ENCODE peak calls at places on chromosomes 16 and 17, in eight cellular contexts. C is small intestine, E is GM03348, R is hypothalamus, Y is AG04450, A is MCF 10A, O is anterior cingulate cortex, B is activated T-helper 1 cell treated with Interleukin-2 at 50 U/mL for 16 hours. J is an unnamed sample.
A peak's percentile ranks its signal among the peaks of the same experiment; 100 is the strongest.

GRCh38 chr16:5504028-5504758 is 406.6 kb upstream of the EEF2KMT start:
- DNase-seq in Y (no peak), C (no peak), O (no peak), R (peak; percentile 6), E (no peak), B (no peak), A (no peak), J (no peak)

GRCh38 chr17:80956321-80957190 is 35.1 kb upstream of the CHMP6 start:
- DNase-seq in R (no peak), B (no peak), A (no peak), O (no peak), Y (no peak), C (no peak), E (no peak), J (no peak)

GRCh38 chr16:48041861-48042435 is 113.8 kb downstream of the ABCC12 start:
- DNase-seq in R (no peak), O (no peak), E (no peak), B (no peak), C (no peak), Y (no peak), A (peak; percentile 4), J (no peak)

GRCh38 chr17:63533433-63534077 is 10.4 kb downstream of the KCNH6 start:
- DNase-seq in B (no peak), R (no peak), C (no peak), A (no peak), O (no peak), Y (no peak), E (no peak), J (no peak)

GRCh38 chr17:65783845-65784334 is 222.4 kb upstream of the AXIN2 start:
- DNase-seq in C (peak; percentile 90), A (peak; percentile 92), B (no peak), Y (peak; percentile 77), O (no peak), R (no peak), E (peak; percentile 45), J (no peak)

GRCh38 chr17:32298721-32299578 is 33.3 kb downstream of the RHBDL3 start:
- DNase-seq in O (no peak), C (no peak), Y (no peak), B (no peak), R (no peak), A (no peak), E (no peak), J (no peak)

GRCh38 chr17:82116246-82116645 is 18.2 kb upstream of the FASN start:
- DNase-seq in Y (no peak), B (no peak), O (no peak), E (no peak), R (no peak), C (no peak), A (no peak), J (no peak)

GRCh38 chr16:82396509-82396908 is 226.5 kb upstream of the MPHOSPH6 start:
- DNase-seq in E (no peak), O (no peak), Y (no peak), R (no peak), C (no peak), B (no peak), A (no peak), J (no peak)

GRCh38 chr16:68186877-68187276 is 49.0 kb downstream of the ESRP2 start:
- DNase-seq in A (no peak), Y (no peak), O (no peak), B (no peak), R (no peak), E (no peak), C (no peak), J (no peak)

GRCh38 chr17:58156839-58157803 is 8.9 kb downstream of the OR4D1 start:
- DNase-seq in Y (no peak), R (peak; percentile 28), O (no peak), A (no peak), E (peak; percentile 20), B (peak; percentile 20), C (no peak), J (peak; percentile 22)

GRCh38 chr17:83178533-83179201 is 99.3 kb downstream of the METRNL start:
- DNase-seq in R (no peak), O (no peak), Y (no peak), E (no peak), A (no peak), B (no peak), C (no peak), J (no peak)

GRCh38 chr17:69918164-69918563 is 156.9 kb upstream of the KCNJ16 start:
- DNase-seq in A (no peak), Y (no peak), C (no peak), R (no peak), B (no peak), O (no peak), E (no peak), J (no peak)

GRCh38 chr17:77681820-77682219 is 276.7 kb upstream of the TNRC6C start:
- DNase-seq in B (no peak), Y (no peak), R (peak; percentile 27), A (peak; percentile 47), O (no peak), E (no peak), C (no peak), J (no peak)

GRCh38 chr16:84308120-84308519 is 13.4 kb downstream of the WFDC1 start:
- DNase-seq in B (no peak), E (peak; percentile 52), O (peak; percentile 13), C (peak; percentile 53), Y (peak; percentile 11), R (peak; percentile 35), A (peak; percentile 61), J (no peak)

GRCh38 chr16:974606-975312 is 4.0 kb upstream of the LMF1 start:
- DNase-seq in Y (no peak), A (peak; percentile 10), O (no peak), E (no peak), B (no peak), R (peak; percentile 71), C (no peak), J (no peak)

GRCh38 chr17:68398731-68399637 is 58.3 kb downstream of the WIPI1 start:
- DNase-seq in R (peak; percentile 35), C (peak; percentile 25), B (no peak), A (peak; percentile 82), O (no peak), Y (peak; percentile 50), E (peak; percentile 88), J (no peak)

GRCh38 chr16:26963109-26963508 is 103.6 kb upstream of the C16orf82 start:
- DNase-seq in E (peak; percentile 22), C (peak; percentile 15), A (no peak), Y (no peak), B (no peak), R (no peak), O (no peak), J (no peak)

GRCh38 chr17:27247071-27247957 is 46.6 kb upstream of the WSB1 start:
- DNase-seq in R (peak; percentile 18), O (no peak), B (no peak), E (no peak), C (peak; percentile 40), A (peak; percentile 95), Y (peak; percentile 43), J (no peak)

GRCh38 chr16:81405702-81406113 is 38.9 kb upstream of the CMIP start:
- DNase-seq in E (peak; percentile 92), O (no peak), C (peak; percentile 89), Y (peak; percentile 74), A (peak; percentile 93), R (no peak), B (no peak), J (no peak)

GRCh38 chr17:77748436-77748835 is 210.1 kb upstream of the TNRC6C start:
- DNase-seq in C (no peak), Y (no peak), A (no peak), B (no peak), E (no peak), O (no peak), R (no peak), J (no peak)

GRCh38 chr17:64413505-64413904 is 22.8 kb upstream of the PECAM1 start:
- DNase-seq in E (no peak), C (no peak), A (no peak), R (no peak), B (no peak), Y (no peak), O (no peak), J (no peak)

GRCh38 chr16:67183627-67184452 is at the start of gene MATCAP1:
- DNase-seq in C (peak; percentile 99), R (peak; percentile 89), O (peak; percentile 87), E (peak; percentile 99), A (peak; percentile 98), B (peak; percentile 83), Y (peak; percentile 90), J (peak; percentile 91)

GRCh38 chr17:79935197-79935844 is 96.1 kb upstream of the CBX4 start:
- DNase-seq in Y (no peak), A (no peak), B (no peak), O (no peak), C (no peak), E (no peak), R (no peak), J (no peak)

GRCh38 chr17:39236981-39237441 is 11.3 kb upstream of the STAC2 start:
- DNase-seq in E (no peak), O (no peak), A (no peak), Y (no peak), B (no peak), C (no peak), R (no peak), J (no peak)

GRCh38 chr17:79627184-79627765 is 16.4 kb upstream of the RBFOX3 start:
- DNase-seq in B (no peak), Y (no peak), E (no peak), C (no peak), A (no peak), O (no peak), R (no peak), J (no peak)

GRCh38 chr17:75182569-75183436 is at the start of gene SUMO2:
- DNase-seq in C (peak; percentile 94), Y (peak; percentile 89), E (peak; percentile 100), B (peak; percentile 95), O (peak; percentile 82), R (peak; percentile 92), A (peak; percentile 92), J (peak; percentile 90)

GRCh38 chr17:55435408-55435807 is 13.8 kb upstream of the MMD start:
- DNase-seq in O (no peak), A (no peak), B (no peak), R (no peak), Y (no peak), E (no peak), C (no peak), J (no peak)

GRCh38 chr16:10922328-10923145 is 19.7 kb downstream of the DEXI start:
- DNase-seq in B (no peak), C (no peak), A (peak; percentile 54), Y (no peak), E (peak; percentile 38), O (no peak), R (peak; percentile 25), J (no peak)

GRCh38 chr16:19751478-19751877 is 33.4 kb downstream of the IQCK start:
- DNase-seq in O (no peak), E (no peak), A (no peak), C (no peak), B (no peak), R (no peak), Y (no peak), J (no peak)

GRCh38 chr16:85028638-85029412 is 1.2 kb downstream of the KIAA0513 start:
- DNase-seq in Y (no peak), O (no peak), E (peak; percentile 41), C (peak; percentile 70), B (peak; percentile 61), R (peak; percentile 18), A (peak; percentile 86), J (peak; percentile 74)

GRCh38 chr17:4665027-4665426 is 23.5 kb upstream of the ALOX15 start:
- DNase-seq in A (no peak), E (no peak), Y (no peak), R (no peak), B (no peak), O (no peak), C (peak; percentile 77), J (no peak)

GRCh38 chr16:31107465-31107867 is 720 bp upstream of the BCKDK start:
- DNase-seq in R (no peak), Y (no peak), A (no peak), B (no peak), E (no peak), O (no peak), C (no peak), J (no peak)

J was measured in T follicular helper cell.